ENCODE peak calls at places on chromosomes 12 and 14, in seven cellular contexts. X, W, D, T, Y, V and H are unnamed samples.

GRCh38 chr12:9043766-9044165 is 54.4 kb downstream of the KLRG1 start:
- DNase-seq in X (no peak), W (no peak), D (no peak), T (no peak), Y (no peak), V (no peak), H (no peak)

GRCh38 chr12:12696562-12697383 is 790 bp upstream of the GPR19 start:
- DNase-seq in X (peak; percentile 93), W (peak; percentile 79), D (peak; percentile 61), T (peak; percentile 86), Y (peak; percentile 69), V (peak; percentile 93), H (no peak)

GRCh38 chr14:96297000-96297399 is 41.0 kb downstream of the BDKRB1 start:
- DNase-seq in X (no peak), W (no peak), D (no peak), T (peak; percentile 22), Y (no peak), V (peak; percentile 52), H (no peak)

GRCh38 chr12:105485321-105485910 is 154.9 kb downstream of the C12orf75 start:
- DNase-seq in X (no peak), W (no peak), D (peak; percentile 20), T (no peak), Y (peak; percentile 99), V (no peak), H (peak; percentile 96)

GRCh38 chr14:67722293-67722692 is 20.6 kb downstream of the RDH12 start:
- DNase-seq in X (peak; percentile 69), W (no peak), D (no peak), T (peak; percentile 54), Y (no peak), V (no peak), H (no peak)

GRCh38 chr14:100056964-100057817 is 8.0 kb upstream of the EVL start:
- DNase-seq in X (no peak), W (peak; percentile 57), D (no peak), T (peak; percentile 24), Y (no peak), V (no peak), H (no peak)

GRCh38 chr14:68820536-68820935 is 27.7 kb upstream of the ZFP36L1 start:
- DNase-seq in X (no peak), W (no peak), D (no peak), T (no peak), Y (no peak), V (no peak), H (no peak)

GRCh38 chr14:98864211-98864610 is 407.8 kb downstream of the BCL11B start:
- DNase-seq in X (no peak), W (no peak), D (no peak), T (no peak), Y (no peak), V (no peak), H (no peak)

GRCh38 chr12:87816186-87816585 is 213.0 kb downstream of the C12orf50 start:
- DNase-seq in X (no peak), W (no peak), D (no peak), T (no peak), Y (no peak), V (no peak), H (no peak)

GRCh38 chr12:12918781-12919180 is 27.4 kb downstream of the GPRC5A start:
- DNase-seq in X (no peak), W (no peak), D (no peak), T (no peak), Y (no peak), V (no peak), H (no peak)

GRCh38 chr14:43141636-43142191 is 1365.4 kb downstream of the FSCB start:
- DNase-seq in X (no peak), W (no peak), D (no peak), T (no peak), Y (no peak), V (no peak), H (no peak)

GRCh38 chr14:69979882-69980281 is 100.7 kb downstream of the SMOC1 start:
- DNase-seq in X (no peak), W (no peak), D (no peak), T (no peak), Y (no peak), V (no peak), H (no peak)

GRCh38 chr14:49895480-49895879 is 2.6 kb downstream of the ARF6 start:
- DNase-seq in X (no peak), W (no peak), D (no peak), T (no peak), Y (no peak), V (no peak), H (no peak)